ENCODE peak calls at places on chromosomes 12 and 14, in six cellular contexts. J is lung; L is ovary; E is naive thymus-derived CD4-positive, alpha-beta T cell; K is OCI-LY7; R is breast epithelium. I is an unnamed sample.

GRCh38 chr12:12986775-12987332 is 13.2 kb downstream of the HEBP1 start:
- DNase-seq in J (no peak), L (no peak), E (no peak), K (no peak), R (no peak), I (no peak)

GRCh38 chr14:81331229-81332026 is 68.7 kb downstream of the STON2 start:
- DNase-seq in J (no peak), L (no peak), E (no peak), K (no peak), R (no peak), I (no peak)

GRCh38 chr14:35992816-35993511 is 166.8 kb downstream of the BRMS1L start:
- DNase-seq in J (no peak), L (no peak), E (no peak), K (no peak), R (no peak), I (no peak)

GRCh38 chr12:71938728-71939385 is at the start of gene TPH2:
- DNase-seq in J (peak; percentile 34), L (peak; percentile 19), E (peak; percentile 52), K (peak; percentile 77), R (no peak), I (no peak)

GRCh38 chr14:38982837-38983236 is 120.2 kb downstream of the SEC23A start:
- DNase-seq in J (no peak), L (no peak), E (no peak), K (no peak), R (no peak), I (no peak)

GRCh38 chr12:127548123-127548553 is 718.8 kb upstream of the TMEM132C start:
- DNase-seq in J (no peak), L (no peak), E (no peak), K (no peak), R (no peak), I (no peak)

GRCh38 chr12:124668602-124669001 is 101.2 kb upstream of the NCOR2 start:
- DNase-seq in J (peak; percentile 44), L (no peak), E (no peak), K (no peak), R (no peak), I (no peak)

GRCh38 chr12:63394994-63395393 is 244.0 kb upstream of the AVPR1A start:
- DNase-seq in J (no peak), L (no peak), E (no peak), K (no peak), R (no peak), I (no peak)

GRCh38 chr14:77647853-77648252 is 31.4 kb upstream of the SPTLC2 start:
- DNase-seq in J (no peak), L (no peak), E (no peak), K (no peak), R (no peak), I (no peak)

GRCh38 chr12:58433969-58434368 is 486.3 kb downstream of the LRIG3 start:
- DNase-seq in J (no peak), L (no peak), E (no peak), K (no peak), R (no peak), I (no peak)

GRCh38 chr12:129605666-129606065 is 298.2 kb downstream of the TMEM132D start:
- DNase-seq in J (no peak), L (no peak), E (no peak), K (no peak), R (no peak), I (no peak)

GRCh38 chr12:92058664-92059063 is 87.0 kb downstream of the BTG1 start:
- DNase-seq in J (no peak), L (no peak), E (peak; percentile 41), K (no peak), R (no peak), I (no peak)

GRCh38 chr12:67750528-67751183 is 102.1 kb downstream of the DYRK2 start:
- DNase-seq in J (no peak), L (no peak), E (no peak), K (no peak), R (no peak), I (no peak)

GRCh38 chr12:47789141-47789540 is 16.1 kb downstream of the SLC48A1 start:
- DNase-seq in J (no peak), L (no peak), E (no peak), K (no peak), R (no peak), I (no peak)

GRCh38 chr14:65864993-65865392 is 452.5 kb downstream of the FUT8 start:
- DNase-seq in J (no peak), L (no peak), E (no peak), K (no peak), R (no peak), I (no peak)

GRCh38 chr14:49050836-49051235 is 535.3 kb downstream of the RPS29 start:
- DNase-seq in J (no peak), L (no peak), E (no peak), K (no peak), R (no peak), I (no peak)

GRCh38 chr14:104432611-104433231 is 146.8 kb upstream of the C14orf180 start:
- DNase-seq in J (no peak), L (no peak), E (no peak), K (no peak), R (peak; percentile 47), I (no peak)

GRCh38 chr14:38502241-38502640 is 246.3 kb upstream of the CLEC14A start:
- DNase-seq in J (no peak), L (no peak), E (no peak), K (no peak), R (no peak), I (no peak)

GRCh38 chr14:51079085-51079484 is 15.8 kb downstream of the TRIM9 start:
- DNase-seq in J (no peak), L (no peak), E (no peak), K (no peak), R (no peak), I (no peak)

GRCh38 chr12:5509557-5509956 is 77.6 kb downstream of the NTF3 start:
- DNase-seq in J (no peak), L (no peak), E (no peak), K (no peak), R (no peak), I (no peak)

GRCh38 chr12:105676694-105677093 is 346.2 kb downstream of the C12orf75 start:
- DNase-seq in J (peak; percentile 28), L (peak; percentile 17), E (no peak), K (no peak), R (no peak), I (no peak)

GRCh38 chr14:22650960-22651521 is 6.9 kb upstream of the OR6J1 start:
- DNase-seq in J (no peak), L (no peak), E (no peak), K (peak; percentile 47), R (no peak), I (no peak)

DNA sequence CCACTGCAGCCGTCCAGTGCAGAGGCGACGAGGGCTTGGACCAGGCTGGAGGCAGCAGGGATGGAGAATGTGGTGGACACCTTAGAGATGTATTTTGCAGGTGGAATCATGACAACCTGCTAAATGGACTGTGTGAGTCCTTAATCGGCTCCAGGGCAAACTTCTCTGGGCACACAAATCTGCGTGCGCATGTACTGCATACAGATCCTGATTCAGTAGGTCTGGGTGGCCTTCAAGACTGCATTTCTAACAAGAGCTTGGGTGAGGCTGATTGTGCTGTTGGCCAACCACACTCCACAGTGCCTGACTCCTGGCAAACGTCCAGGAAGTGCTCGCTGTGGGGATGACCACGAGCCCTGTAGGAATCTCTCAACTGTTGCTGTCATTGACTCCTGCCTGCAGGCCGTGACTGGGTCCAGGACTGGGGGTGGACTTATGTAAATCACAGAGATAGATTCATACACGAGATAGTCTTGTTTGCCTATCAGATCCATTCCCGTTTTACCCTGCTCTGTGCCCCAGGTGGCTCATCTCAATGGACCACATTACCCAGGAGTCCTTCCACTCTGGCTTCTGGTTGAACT is 27.2 kb downstream of the JDP2 start:
- DNase-seq in J (peak; percentile 77), L (peak; percentile 81), E (no peak), K (no peak), R (peak; percentile 73), I (no peak)
- H3K4me1 ChIP-seq in J (peaks cover 58% of the 10 kb centered on the region), L (peaks cover 54% of the 10 kb centered on the region), E (no peaks in the 10 kb centered on the region), K (peaks cover 60% of the 10 kb centered on the region), R (peaks cover 23% of the 10 kb centered on the region), I (no peaks in the 10 kb centered on the region)

GRCh38 chr12:16021026-16021425 is 109.9 kb downstream of the DERA start:
- DNase-seq in J (no peak), L (no peak), E (no peak), K (no peak), R (no peak), I (no peak)

GRCh38 chr12:16020034-16020433 is 108.9 kb downstream of the DERA start:
- DNase-seq in J (no peak), L (no peak), E (no peak), K (no peak), R (no peak), I (no peak)

GRCh38 chr12:16019131-16019530 is 108.0 kb downstream of the DERA start:
- DNase-seq in J (no peak), L (no peak), E (no peak), K (no peak), R (no peak), I (no peak)

GRCh38 chr12:16012086-16012485 is 101.0 kb downstream of the DERA start:
- DNase-seq in J (no peak), L (peak; percentile 51), E (no peak), K (no peak), R (no peak), I (no peak)

GRCh38 chr12:16016748-16017147 is 105.6 kb downstream of the DERA start:
- DNase-seq in J (no peak), L (no peak), E (no peak), K (no peak), R (no peak), I (no peak)
- H3K9me3 ChIP-seq in J (peaks cover 2% of the 10 kb centered on the region), L (peaks cover 6% of the 10 kb centered on the region), E (peaks cover 27% of the 10 kb centered on the region), K (peaks cover 72% of the 10 kb centered on the region), R (peaks cover 11% of the 10 kb centered on the region), I (no peaks in the 10 kb centered on the region)

DNA sequence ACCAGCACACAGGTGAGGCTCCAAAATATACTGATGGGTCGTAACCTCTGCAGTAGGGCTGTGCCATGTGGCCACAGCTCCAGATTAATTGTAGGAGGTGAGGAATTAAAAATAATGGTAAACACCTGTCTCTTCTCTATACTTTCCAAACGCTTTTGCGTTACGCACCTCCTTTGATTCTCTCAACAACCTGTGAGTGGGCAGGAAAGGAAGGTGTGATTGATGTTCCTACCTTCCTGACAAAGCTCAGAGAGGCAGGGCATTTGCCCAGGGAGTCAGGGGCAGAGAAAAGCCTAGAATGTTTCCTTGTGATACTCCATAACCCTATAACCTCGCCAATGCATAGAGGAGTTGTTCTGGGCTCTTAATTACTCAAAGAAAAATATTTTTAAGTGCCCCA is 124.9 kb downstream of the PRMT8 start:
- DNase-seq in J (no peak), L (no peak), E (no peak), K (no peak), R (no peak), I (no peak)
- H3K4me1 ChIP-seq in J (no peaks in the 10 kb centered on the region), L (peaks cover 2% of the 10 kb centered on the region), E (no peaks in the 10 kb centered on the region), K (no peaks in the 10 kb centered on the region), R (no peaks in the 10 kb centered on the region), I (no peaks in the 10 kb centered on the region)

GRCh38 chr14:105854600-105855245 is 328.3 kb downstream of the TMEM121 start:
- DNase-seq in J (no peak), L (peak; percentile 9), E (no peak), K (peak; percentile 48), R (peak; percentile 49), I (no peak)

GRCh38 chr14:105852378-105853088 is 326.1 kb downstream of the TMEM121 start:
- DNase-seq in J (no peak), L (peak; percentile 4), E (no peak), K (peak; percentile 78), R (peak; percentile 31), I (no peak)

GRCh38 chr14:105855246-105855892 is 329.0 kb downstream of the TMEM121 start:
- DNase-seq in J (no peak), L (peak; percentile 17), E (no peak), K (peak; percentile 66), R (peak; percentile 38), I (no peak)

GRCh38 chr14:105853089-105853906 is 326.9 kb downstream of the TMEM121 start:
- DNase-seq in J (no peak), L (peak; percentile 6), E (no peak), K (peak; percentile 67), R (peak; percentile 38), I (no peak)

GRCh38 chr14:105853907-105854599 is 327.7 kb downstream of the TMEM121 start:
- DNase-seq in J (no peak), L (peak; percentile 9), E (no peak), K (peak; percentile 57), R (no peak), I (no peak)
- H3K9me3 ChIP-seq in J (no peaks in the 10 kb centered on the region), L (peaks cover 7% of the 10 kb centered on the region), E (no peaks in the 10 kb centered on the region), K (no peaks in the 10 kb centered on the region), R (peaks cover 14% of the 10 kb centered on the region), I (no peaks in the 10 kb centered on the region)

I was measured in effector memory CD4-positive, alpha-beta T cell.